ENCODE peak calls at places on chromosomes 6 and 20, in seven cellular contexts. T is EH, W is ovary, E is aorta, Y is IMR-90, R is H54, Q is progenitor cell of endocrine pancreas. B is an unnamed sample.
A peak's percentile ranks its signal among the peaks of the same experiment; 100 is the strongest.

GRCh38 chr6:17863971-17864754 is 123.3 kb downstream of the KIF13A start:
- DNase-seq in Y (peak; percentile 82), Q (no peak), W (no peak), E (peak; percentile 52), R (no peak), T (peak; percentile 90), B (no peak)

GRCh38 chr6:41689171-41690008 is 46.0 kb downstream of the TFEB start:
- DNase-seq in Y (peak; percentile 36), E (peak; percentile 29), R (no peak), T (peak; percentile 69), W (peak; percentile 7), Q (no peak), B (no peak)

GRCh38 chr6:7765575-7766325 is 39.9 kb downstream of the BMP6 start:
- DNase-seq in Q (no peak), T (peak; percentile 73), R (peak; percentile 20), W (no peak), Y (peak; percentile 41), E (no peak), B (no peak)

GRCh38 chr6:7219310-7219709 is 93.7 kb downstream of the SSR1 start:
- DNase-seq in Y (peak; percentile 52), T (peak; percentile 50), W (peak; percentile 48), R (peak; percentile 53), Q (no peak), E (no peak), B (no peak)

GRCh38 chr6:4466769-4467480 is 309.3 kb upstream of the CDYL start:
- DNase-seq in R (no peak), T (peak; percentile 22), E (no peak), Q (no peak), W (no peak), Y (no peak), B (no peak)

GRCh38 chr6:142377112-142377848 is 75.5 kb downstream of the ADGRG6 start:
- DNase-seq in E (no peak), T (peak; percentile 30), Y (peak; percentile 26), R (no peak), W (no peak), Q (peak; percentile 23), B (no peak)

GRCh38 chr20:22499475-22500174 is 84.7 kb downstream of the FOXA2 start:
- DNase-seq in E (no peak), R (no peak), T (no peak), Q (no peak), W (no peak), Y (no peak), B (no peak)

GRCh38 chr6:92550501-92550900 is 868.9 kb downstream of the EPHA7 start:
- DNase-seq in Q (no peak), E (no peak), T (no peak), Y (no peak), R (no peak), W (no peak), B (no peak)

GRCh38 chr20:38764563-38765355 is 16.5 kb downstream of the ACTR5 start:
- DNase-seq in Q (no peak), T (peak; percentile 85), W (no peak), Y (peak; percentile 93), R (peak; percentile 76), E (peak; percentile 70), B (no peak)

GRCh38 chr20:58691773-58692578 is 624 bp upstream of the NPEPL1 start:
- DNase-seq in Q (no peak), R (no peak), Y (no peak), W (peak; percentile 51), E (peak; percentile 73), T (peak; percentile 10), B (no peak)

GRCh38 chr6:5446362-5447075 is 185.2 kb downstream of the FARS2 start:
- DNase-seq in Q (no peak), R (no peak), W (no peak), Y (peak; percentile 54), T (no peak), E (no peak), B (no peak)

GRCh38 chr6:110178626-110179405 is 654 bp downstream of the WASF1 start:
- DNase-seq in R (no peak), T (peak; percentile 66), W (peak; percentile 55), Y (peak; percentile 53), E (peak; percentile 60), Q (peak; percentile 26), B (peak; percentile 66)

GRCh38 chr6:166364480-166364879 is 18.3 kb downstream of the MPC1 start:
- DNase-seq in T (peak; percentile 10), Y (no peak), W (no peak), R (no peak), E (no peak), Q (no peak), B (no peak)

GRCh38 chr20:44862286-44862685 is 23.2 kb upstream of the YWHAB start:
- DNase-seq in E (no peak), T (no peak), Y (no peak), W (no peak), Q (no peak), R (no peak), B (no peak)

GRCh38 chr6:30720738-30721197 is 616 bp downstream of the TUBB start:
- DNase-seq in Y (peak; percentile 32), Q (peak; percentile 42), T (peak; percentile 61), W (peak; percentile 80), E (peak; percentile 87), R (no peak), B (peak; percentile 29)

GRCh38 chr20:38728911-38729642 is 4.8 kb downstream of the SLC32A1 start:
- DNase-seq in R (no peak), T (no peak), E (no peak), Q (no peak), W (no peak), Y (no peak), B (no peak)

GRCh38 chr6:73797861-73798260 is 101.9 kb downstream of the CD109 start:
- DNase-seq in E (no peak), Q (no peak), R (no peak), T (peak; percentile 30), W (no peak), Y (peak; percentile 60), B (no peak)

GRCh38 chr6:137116807-137117206 is 56.6 kb downstream of the IL22RA2 start:
- DNase-seq in E (no peak), R (no peak), T (no peak), Q (no peak), Y (no peak), W (no peak), B (no peak)

GRCh38 chr6:136037885-136038460 is 186.5 kb downstream of the PDE7B start:
- DNase-seq in Q (no peak), R (no peak), E (no peak), W (peak; percentile 57), T (peak; percentile 84), Y (peak; percentile 72), B (no peak)

GRCh38 chr6:121711472-121711871 is 276.0 kb downstream of the GJA1 start:
- DNase-seq in Y (no peak), Q (no peak), W (no peak), R (no peak), E (no peak), T (no peak), B (no peak)

GRCh38 chr6:107715523-107716321 is 108.4 kb downstream of the SCML4 start:
- DNase-seq in Q (no peak), T (no peak), R (no peak), Y (no peak), E (no peak), W (no peak), B (no peak)

GRCh38 chr6:136326038-136326561 is 36.5 kb upstream of the BCLAF1 start:
- DNase-seq in Q (no peak), T (no peak), E (no peak), Y (peak; percentile 62), R (no peak), W (no peak), B (no peak)